ENCODE peak calls at places on chromosomes 5 and 9, in four cellular contexts. Y is upper lobe of right lung; C is cardiac muscle cell; M is CD4-positive, alpha-beta memory T cell. S is an unnamed sample.

GRCh38 chr9:136204838-136205706 is at the start of gene LHX3:
- DNase-seq in Y (no peak), M (peak; percentile 16), C (peak; percentile 90), S (no peak)

GRCh38 chr5:43193171-43193951 is 1.3 kb downstream of the NIM1K start:
- DNase-seq in C (no peak), M (peak; percentile 59), Y (no peak), S (no peak)

GRCh38 chr5:102850503-102850902 is 95.4 kb downstream of the PAM start:
- DNase-seq in M (no peak), C (no peak), Y (no peak), S (no peak)

GRCh38 chr9:93217706-93218105 is 33.8 kb downstream of the WNK2 start:
- DNase-seq in Y (peak; percentile 16), M (no peak), C (no peak), S (peak; percentile 43)

GRCh38 chr5:150000990-150001659 is 586 bp downstream of the HMGXB3 start:
- DNase-seq in M (no peak), C (peak; percentile 37), Y (peak; percentile 84), S (peak; percentile 46)

GRCh38 chr5:158641016-158641415 is 458.7 kb downstream of the EBF1 start:
- DNase-seq in Y (no peak), M (no peak), C (no peak), S (no peak)

GRCh38 chr5:157828031-157828948 is 30.7 kb downstream of the CLINT1 start:
- DNase-seq in C (peak; percentile 3), M (no peak), Y (no peak), S (no peak)

GRCh38 chr5:8184455-8185063 is 315.6 kb downstream of the MTRR start:
- DNase-seq in C (peak; percentile 45), Y (peak; percentile 66), M (no peak), S (peak; percentile 41)

GRCh38 chr5:78137290-78137689 is 157.2 kb downstream of the AP3B1 start:
- DNase-seq in M (no peak), Y (no peak), C (no peak), S (peak; percentile 27)

GRCh38 chr5:74934949-74935751 is 69.0 kb upstream of the FAM169A start:
- DNase-seq in C (no peak), Y (no peak), M (peak; percentile 25), S (peak; percentile 92)

GRCh38 chr5:4862500-4862899 is 277.6 kb upstream of the ADAMTS16 start:
- DNase-seq in M (no peak), Y (no peak), C (peak; percentile 60), S (peak; percentile 4)

GRCh38 chr5:1382248-1382700 is 37.4 kb upstream of the CLPTM1L start:
- DNase-seq in Y (no peak), M (no peak), C (no peak), S (no peak)

GRCh38 chr9:20697021-20697719 is 13.1 kb downstream of the FOCAD start:
- DNase-seq in M (no peak), C (no peak), Y (no peak), S (no peak)

GRCh38 chr5:178378527-178379484 is 146.2 kb upstream of the PHYKPL start:
- DNase-seq in Y (no peak), C (no peak), M (no peak), S (no peak)

GRCh38 chr5:132822650-132823480 is 7.6 kb downstream of the SHROOM1 start:
- DNase-seq in C (peak; percentile 62), Y (no peak), M (no peak), S (no peak)

GRCh38 chr5:105877592-105877991 is 1793.1 kb downstream of the EFNA5 start:
- DNase-seq in C (no peak), Y (no peak), M (no peak), S (no peak)

GRCh38 chr9:77011973-77012817 is 7.3 kb upstream of the FOXB2 start:
- DNase-seq in C (peak; percentile 86), Y (peak; percentile 81), M (peak; percentile 30), S (peak; percentile 51)

GRCh38 chr5:66354407-66354806 is 210.3 kb downstream of the SREK1 start:
- DNase-seq in C (no peak), Y (no peak), M (no peak), S (no peak)

GRCh38 chr9:4301302-4301701 is 1.4 kb upstream of the GLIS3 start:
- DNase-seq in C (no peak), M (no peak), Y (no peak), S (no peak)

GRCh38 chr9:112078432-112078831 is 96.7 kb downstream of the SUSD1 start:
- DNase-seq in Y (no peak), M (no peak), C (no peak), S (peak; percentile 42)

GRCh38 chr9:79357620-79358019 is 214.1 kb upstream of the TLE4 start:
- DNase-seq in Y (no peak), M (no peak), C (no peak), S (no peak)

GRCh38 chr5:72849546-72849945 is 33.1 kb downstream of the TNPO1 start:
- DNase-seq in M (no peak), C (no peak), Y (no peak), S (no peak)
- H3K4me1 ChIP-seq in M (peaks cover 62% of the 10 kb centered on the region), C (peaks cover 27% of the 10 kb centered on the region), Y (peaks cover 59% of the 10 kb centered on the region), S (peaks cover 9% of the 10 kb centered on the region)

GRCh38 chr5:34686762-34687268 is 30.7 kb downstream of the RAI14 start:
- DNase-seq in C (peak; percentile 90), Y (peak; percentile 75), M (no peak), S (peak; percentile 98)

GRCh38 chr5:34685485-34686197 is 29.5 kb downstream of the RAI14 start:
- DNase-seq in Y (no peak), M (no peak), C (no peak), S (no peak)

GRCh38 chr5:34688015-34688800 is 32.1 kb downstream of the RAI14 start:
- DNase-seq in M (no peak), C (no peak), Y (no peak), S (no peak)

GRCh38 chr5:34684980-34685352 is 28.8 kb downstream of the RAI14 start:
- DNase-seq in M (no peak), C (no peak), Y (no peak), S (no peak)

GRCh38 chr5:34687269-34688011 is 31.3 kb downstream of the RAI14 start:
- DNase-seq in M (no peak), C (no peak), Y (no peak), S (peak; percentile 62)
- H3K27ac ChIP-seq in M (no peak overlapping the region), C (peak overlapping the region; percentile 92), Y (peak overlapping the region; percentile 67), S (peak overlapping the region; percentile 73)

DNA sequence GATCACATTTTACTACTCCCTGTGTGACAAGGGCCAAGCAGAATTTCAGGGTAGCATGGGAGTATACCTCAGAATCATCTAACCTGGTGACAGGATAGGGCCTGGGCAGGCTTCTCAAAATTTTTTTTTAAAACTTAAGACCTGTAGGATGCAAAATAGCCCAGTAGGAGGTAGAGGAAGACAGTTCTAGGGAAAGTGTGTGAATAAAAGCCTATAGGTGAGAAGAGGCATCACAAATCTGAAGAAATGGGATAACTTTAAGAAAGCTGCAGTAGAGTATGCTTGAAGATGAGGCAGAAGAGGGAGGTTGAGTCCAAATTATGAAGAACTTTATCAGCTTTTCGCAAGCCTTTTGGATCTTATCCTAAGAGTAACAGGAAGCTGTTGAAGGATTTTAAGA is 32.3 kb downstream of the CNTRL start:
- DNase-seq in C (no peak), M (peak; percentile 41), Y (no peak), S (no peak)
- H3K4me3 ChIP-seq in C (no peak overlapping the region), M (no peak overlapping the region), Y (no peak overlapping the region), S (no peak overlapping the region)

GRCh38 chr9:35559792-35560530 is 45.1 kb upstream of the TESK1 start:
- DNase-seq in C (no peak), Y (no peak), M (no peak), S (no peak)

GRCh38 chr9:35561468-35562261 is 43.4 kb upstream of the TESK1 start:
- DNase-seq in Y (no peak), C (no peak), M (no peak), S (no peak)

GRCh38 chr9:35558185-35558584 is 46.9 kb upstream of the TESK1 start:
- DNase-seq in C (no peak), Y (no peak), M (no peak), S (no peak)

GRCh38 chr9:35562895-35563746 is 41.9 kb upstream of the TESK1 start:
- DNase-seq in M (no peak), Y (no peak), C (no peak), S (peak; percentile 5)

DNA sequence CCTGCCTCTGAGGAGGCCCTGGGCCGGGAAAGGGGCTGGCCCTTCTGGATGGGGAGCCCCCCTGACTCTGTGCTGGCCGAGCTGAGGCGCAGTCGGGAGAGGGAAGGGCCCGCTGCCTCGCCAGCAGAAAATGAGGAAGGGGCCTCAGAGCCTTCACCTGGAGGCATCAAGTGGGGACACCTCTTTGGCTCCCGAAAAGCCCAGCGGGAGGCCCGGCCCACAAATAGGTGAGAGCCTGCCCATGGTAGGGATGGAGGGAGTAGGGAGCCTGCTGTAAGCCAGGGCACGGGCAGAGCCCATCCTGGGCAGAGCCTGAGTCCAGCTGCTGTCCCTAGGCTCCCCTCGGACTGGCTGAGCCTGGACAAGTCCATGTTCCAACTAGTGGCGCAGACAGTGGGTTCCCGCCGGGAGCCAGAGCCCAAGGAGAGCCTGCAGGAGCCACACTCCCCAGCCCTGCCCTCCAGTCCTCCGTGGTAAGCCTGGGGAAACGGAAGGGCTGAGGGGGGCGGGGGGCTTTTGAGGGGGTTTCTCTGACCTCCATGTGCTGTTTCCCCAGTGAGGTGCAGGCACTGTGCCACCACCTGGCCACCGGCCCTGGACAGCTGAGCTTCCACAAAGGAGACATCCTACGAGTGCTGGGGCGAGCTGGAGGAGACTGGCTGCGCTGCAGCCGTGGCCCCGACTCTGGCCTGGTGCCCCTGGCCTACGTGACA is 44.3 kb upstream of the TESK1 start:
- DNase-seq in C (no peak), Y (no peak), M (no peak), S (no peak)
- H3K4me1 ChIP-seq in C (no peaks in the 10 kb centered on the region), Y (peaks cover 4% of the 10 kb centered on the region), M (no peaks in the 10 kb centered on the region), S (no peaks in the 10 kb centered on the region)

GRCh38 chr5:142683116-142683515 is 2.8 kb downstream of the FGF1 start:
- DNase-seq in C (no peak), Y (no peak), M (no peak), S (no peak)
- H3K27ac ChIP-seq in C (no peak overlapping the region), Y (no peak overlapping the region), M (no peak overlapping the region), S (no peak overlapping the region)

DNA sequence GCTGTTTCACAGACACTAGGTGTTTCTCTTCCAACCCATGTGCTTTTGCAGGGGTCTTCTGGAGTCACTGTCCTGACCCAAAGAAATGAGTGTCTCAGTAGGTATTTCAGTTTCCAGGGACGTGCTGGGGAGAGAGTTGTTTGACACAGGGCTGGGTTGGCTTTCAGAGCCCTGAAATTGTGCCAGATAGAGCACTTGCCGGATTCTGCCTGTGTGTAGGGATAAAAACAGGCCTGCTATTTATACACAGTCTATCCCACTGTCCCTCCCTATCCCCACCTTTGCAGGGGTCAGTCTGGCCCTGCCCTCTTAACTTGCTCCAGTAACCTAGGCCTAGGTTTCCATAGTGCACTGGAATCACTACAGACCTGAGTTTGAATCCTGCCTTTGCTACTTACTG is 979 bp upstream of the HBEGF start:
- DNase-seq in C (no peak), Y (no peak), M (no peak), S (no peak)
- H3K4me3 ChIP-seq in C (no peak overlapping the region), Y (peak overlapping the region; percentile 90), M (no peak overlapping the region), S (no peak overlapping the region)

S was measured in small intestine.